ENCODE peak calls at places on chromosomes 3 and 15, in nine cellular contexts. U is left cardiac atrium; C is stimulated activated CD8-positive, alpha-beta memory T cell treated with anti-CD3 and anti-CD28 coated beads, Interleukin-7, amount 100 ng/mL, for 1 hour; Z is glomerular endothelial cell; A is islet precursor cell; Q is ascending aorta; N is activated CD8-positive, alpha-beta T cell treated with anti-CD3 and anti-CD28 coated beads for 36 hours; F is neural progenitor cell; L is small intestine. K is an unnamed sample.

GRCh38 chr3:124456506-124456905 is 273.7 kb upstream of the UMPS start:
- DNase-seq in U (peak), C (no peak), Z (no peak), A (no peak), Q (no peak), N (no peak), F (no peak), L (no peak), K (no peak)

GRCh38 chr3:150149651-150150051 is 179.0 kb upstream of the PFN2 start:
- DNase-seq in U (no peak), C (no peak), Z (no peak), A (no peak), Q (no peak), N (no peak), F (no peak), L (no peak), K (no peak)

GRCh38 chr3:65356331-65357286 is 668.8 kb upstream of the ADAMTS9 start:
- DNase-seq in U (no peak), C (no peak), Z (no peak), A (peak), Q (no peak), N (no peak), F (peak), L (no peak), K (no peak)

GRCh38 chr3:142857056-142857455 is 31.8 kb downstream of the PCOLCE2 start:
- DNase-seq in U (peak), C (no peak), Z (no peak), A (peak), Q (no peak), N (no peak), F (peak), L (peak), K (no peak)

GRCh38 chr3:190807719-190808375 is 54.6 kb downstream of the GMNC start:
- DNase-seq in U (peak), C (no peak), Z (no peak), A (no peak), Q (no peak), N (no peak), F (no peak), L (no peak), K (no peak)

GRCh38 chr15:90231028-90232017 is 2.4 kb downstream of the CIB1 start:
- DNase-seq in U (no peak), C (peak), Z (no peak), A (no peak), Q (no peak), N (peak), F (no peak), L (peak), K (no peak)

GRCh38 chr3:61518590-61518989 is 42.8 kb upstream of the PTPRG start:
- DNase-seq in U (no peak), C (no peak), Z (no peak), A (no peak), Q (no peak), N (no peak), F (no peak), L (peak), K (no peak)

GRCh38 chr3:160210799-160211221 is 14.4 kb upstream of the C3orf80 start:
- DNase-seq in U (no peak), C (no peak), Z (no peak), A (no peak), Q (no peak), N (peak), F (no peak), L (peak), K (no peak)

GRCh38 chr3:66303556-66303955 is 82.8 kb downstream of the SLC25A26 start:
- DNase-seq in U (no peak), C (peak), Z (no peak), A (no peak), Q (no peak), N (peak), F (no peak), L (peak), K (no peak)

GRCh38 chr15:68695061-68695595 is 116.3 kb downstream of the CORO2B start:
- DNase-seq in U (no peak), C (no peak), Z (no peak), A (no peak), Q (no peak), N (no peak), F (peak), L (no peak), K (no peak)

GRCh38 chr15:64619880-64620839 is 155.2 kb downstream of the RBPMS2 start:
- DNase-seq in U (no peak), C (no peak), Z (no peak), A (no peak), Q (no peak), N (no peak), F (no peak), L (no peak), K (no peak)

GRCh38 chr3:62876064-62876463 is 848 bp upstream of the CADPS start:
- DNase-seq in U (peak), C (no peak), Z (peak), A (peak), Q (no peak), N (peak), F (peak), L (peak), K (no peak)

GRCh38 chr3:178304758-178305157 is 231.5 kb upstream of the KCNMB2 start:
- DNase-seq in U (no peak), C (no peak), Z (no peak), A (no peak), Q (no peak), N (no peak), F (no peak), L (no peak), K (no peak)

GRCh38 chr15:65375871-65376552 is 1.8 kb downstream of the IGDCC3 start:
- DNase-seq in U (no peak), C (no peak), Z (no peak), A (peak), Q (no peak), N (no peak), F (peak), L (no peak), K (no peak)